ENCODE peak calls at places on chromosomes 11 and 22, in five cellular contexts. One of them, this sample, is unnamed.

GRCh38 chr11:27124514-27125264 is 84.1 kb downstream of the BBOX1 start:
- DNase-seq in stimulated activated CD8-positive, alpha-beta memory T cell treated with anti-CD3 and anti-CD28 coated beads, Interleukin-7, amount 100 ng/mL, for 4 hours: no peak
- DNase-seq in Caki2: no peak
- DNase-seq in IMR-90: peak
- DNase-seq in HT1080: no peak
- DNase-seq in this sample: peak

GRCh38 chr11:22340803-22341581 is 2.8 kb downstream of the SLC17A6 start:
- DNase-seq in Caki2: no peak
- DNase-seq in IMR-90: no peak
- DNase-seq in HT1080: no peak
- DNase-seq in stimulated activated CD8-positive, alpha-beta memory T cell treated with anti-CD3 and anti-CD28 coated beads, Interleukin-7, amount 100 ng/mL, for 4 hours: no peak
- DNase-seq in this sample: no peak

GRCh38 chr22:48491451-48491941 is 1336.2 kb downstream of the BRD1 start:
- DNase-seq in Caki2: no peak
- DNase-seq in IMR-90: no peak
- DNase-seq in HT1080: no peak
- DNase-seq in stimulated activated CD8-positive, alpha-beta memory T cell treated with anti-CD3 and anti-CD28 coated beads, Interleukin-7, amount 100 ng/mL, for 4 hours: no peak
- DNase-seq in this sample: no peak

GRCh38 chr22:38467904-38468760 is at the start of gene KDELR3:
- DNase-seq in Caki2: peak
- DNase-seq in IMR-90: peak
- DNase-seq in HT1080: peak
- DNase-seq in stimulated activated CD8-positive, alpha-beta memory T cell treated with anti-CD3 and anti-CD28 coated beads, Interleukin-7, amount 100 ng/mL, for 4 hours: peak
- DNase-seq in this sample: peak

GRCh38 chr11:60195923-60196368 is 13.1 kb upstream of the MS4A6A start:
- DNase-seq in Caki2: no peak
- DNase-seq in HT1080: no peak
- DNase-seq in IMR-90: no peak
- DNase-seq in stimulated activated CD8-positive, alpha-beta memory T cell treated with anti-CD3 and anti-CD28 coated beads, Interleukin-7, amount 100 ng/mL, for 4 hours: no peak
- DNase-seq in this sample: no peak

GRCh38 chr11:130295657-130296056 is 19.1 kb downstream of the ZBTB44 start:
- DNase-seq in stimulated activated CD8-positive, alpha-beta memory T cell treated with anti-CD3 and anti-CD28 coated beads, Interleukin-7, amount 100 ng/mL, for 4 hours: no peak
- DNase-seq in HT1080: no peak
- DNase-seq in Caki2: no peak
- DNase-seq in IMR-90: no peak
- DNase-seq in this sample: no peak

GRCh38 chr11:132402056-132402684 is 1031.8 kb downstream of the NTM start:
- DNase-seq in IMR-90: peak
- DNase-seq in HT1080: peak
- DNase-seq in Caki2: no peak
- DNase-seq in stimulated activated CD8-positive, alpha-beta memory T cell treated with anti-CD3 and anti-CD28 coated beads, Interleukin-7, amount 100 ng/mL, for 4 hours: no peak
- DNase-seq in this sample: peak

GRCh38 chr11:126102436-126102894 is 39.8 kb upstream of the CDON start:
- DNase-seq in IMR-90: peak
- DNase-seq in stimulated activated CD8-positive, alpha-beta memory T cell treated with anti-CD3 and anti-CD28 coated beads, Interleukin-7, amount 100 ng/mL, for 4 hours: no peak
- DNase-seq in Caki2: no peak
- DNase-seq in HT1080: no peak
- DNase-seq in this sample: peak